ENCODE peak calls at places on chromosomes 1 and 21, in five cellular contexts. One of them, this sample, is unnamed. For H3K27me3, the result is how much of the 10 kb centered on the place peaks cover.

GRCh38 chr1:94273111-94273510 is 35.7 kb upstream of the ARHGAP29 start:
- DNase-seq in adrenal gland: no peak
- DNase-seq in prostate gland: no peak
- DNase-seq in BE2C: no peak
- DNase-seq in neuronal stem cell: no peak
- DNase-seq in this sample: no peak

GRCh38 chr1:36304970-36305914 is 926 bp upstream of the SH3D21 start:
- DNase-seq in prostate gland: no peak
- DNase-seq in adrenal gland: no peak
- DNase-seq in neuronal stem cell: no peak
- DNase-seq in BE2C: no peak
- DNase-seq in this sample: no peak

GRCh38 chr21:28761709-28762356 is 230.8 kb downstream of the LTN1 start:
- DNase-seq in prostate gland: no peak
- DNase-seq in neuronal stem cell: no peak
- DNase-seq in BE2C: no peak
- DNase-seq in adrenal gland: no peak
- DNase-seq in this sample: no peak

GRCh38 chr1:224435318-224435763 is 744 bp upstream of the WDR26 start:
- DNase-seq in neuronal stem cell: no peak
- DNase-seq in BE2C: no peak
- DNase-seq in adrenal gland: no peak
- DNase-seq in prostate gland: peak
- DNase-seq in this sample: no peak

GRCh38 chr1:18505666-18506065 is 24.9 kb downstream of the KLHDC7A start:
- DNase-seq in neuronal stem cell: no peak
- DNase-seq in adrenal gland: no peak
- DNase-seq in prostate gland: no peak
- DNase-seq in BE2C: no peak
- DNase-seq in this sample: no peak

GRCh38 chr1:3677411-3677944 is 25.2 kb downstream of the TP73 start:
- DNase-seq in neuronal stem cell: no peak
- DNase-seq in prostate gland: no peak
- DNase-seq in BE2C: no peak
- DNase-seq in adrenal gland: no peak
- DNase-seq in this sample: no peak

GRCh38 chr1:47519491-47519890 is 81.6 kb downstream of the FOXD2 start:
- DNase-seq in adrenal gland: peak
- DNase-seq in prostate gland: no peak
- DNase-seq in neuronal stem cell: no peak
- DNase-seq in BE2C: no peak
- DNase-seq in this sample: no peak

GRCh38 chr1:234512376-234512965 is 33.5 kb upstream of the TARBP1 start:
- DNase-seq in adrenal gland: no peak
- DNase-seq in neuronal stem cell: no peak
- DNase-seq in BE2C: no peak
- DNase-seq in prostate gland: no peak
- DNase-seq in this sample: no peak

GRCh38 chr1:194369622-194370021 is 1183.2 kb upstream of the B3GALT2 start:
- DNase-seq in adrenal gland: no peak
- DNase-seq in BE2C: no peak
- DNase-seq in prostate gland: no peak
- DNase-seq in neuronal stem cell: no peak
- DNase-seq in this sample: no peak

GRCh38 chr21:34944015-34944755 is 104.9 kb downstream of the RUNX1 start:
- DNase-seq in prostate gland: no peak
- DNase-seq in adrenal gland: no peak
- DNase-seq in BE2C: no peak
- DNase-seq in neuronal stem cell: no peak
- DNase-seq in this sample: no peak

GRCh38 chr1:147072371-147073061 is 99.8 kb downstream of the PRKAB2 start:
- DNase-seq in adrenal gland: peak
- DNase-seq in prostate gland: no peak
- DNase-seq in BE2C: no peak
- DNase-seq in neuronal stem cell: no peak
- DNase-seq in this sample: peak

GRCh38 chr1:2821373-2821955 is 20.0 kb upstream of the TTC34 start:
- DNase-seq in prostate gland: no peak
- DNase-seq in BE2C: no peak
- DNase-seq in adrenal gland: no peak
- DNase-seq in neuronal stem cell: no peak
- DNase-seq in this sample: no peak

GRCh38 chr21:32412162-32412997 is at the start of gene EVA1C:
- DNase-seq in adrenal gland: peak
- DNase-seq in neuronal stem cell: no peak
- DNase-seq in prostate gland: peak
- DNase-seq in BE2C: peak
- DNase-seq in this sample: peak

GRCh38 chr1:172895050-172895460 is 155.7 kb downstream of the TNFSF18 start:
- DNase-seq in prostate gland: no peak
- DNase-seq in neuronal stem cell: no peak
- DNase-seq in BE2C: no peak
- DNase-seq in adrenal gland: no peak
- DNase-seq in this sample: no peak

GRCh38 chr21:45352621-45353125 is 52.3 kb upstream of the COL18A1 start:
- DNase-seq in adrenal gland: no peak
- DNase-seq in BE2C: no peak
- DNase-seq in neuronal stem cell: no peak
- DNase-seq in prostate gland: no peak
- DNase-seq in this sample: no peak

GRCh38 chr1:31660871-31661455 is 16.3 kb upstream of the PEF1 start:
- DNase-seq in neuronal stem cell: no peak
- DNase-seq in prostate gland: no peak
- DNase-seq in adrenal gland: no peak
- DNase-seq in BE2C: no peak
- DNase-seq in this sample: no peak

GRCh38 chr1:10852486-10852885 is 56.0 kb upstream of the CASZ1 start:
- DNase-seq in adrenal gland: no peak
- DNase-seq in neuronal stem cell: no peak
- DNase-seq in prostate gland: no peak
- DNase-seq in BE2C: no peak
- DNase-seq in this sample: no peak

GRCh38 chr1:3824650-3825049 is 28.4 kb upstream of the LRRC47 start:
- DNase-seq in prostate gland: no peak
- DNase-seq in BE2C: no peak
- DNase-seq in adrenal gland: no peak
- DNase-seq in neuronal stem cell: no peak
- DNase-seq in this sample: no peak

GRCh38 chr1:8598783-8599182 is 218.7 kb downstream of the RERE start:
- DNase-seq in adrenal gland: no peak
- DNase-seq in neuronal stem cell: no peak
- DNase-seq in BE2C: peak
- DNase-seq in prostate gland: no peak
- DNase-seq in this sample: peak

GRCh38 chr1:224747578-224747977 is 131.5 kb downstream of the CNIH3 start:
- DNase-seq in prostate gland: no peak
- DNase-seq in BE2C: peak
- DNase-seq in neuronal stem cell: no peak
- DNase-seq in adrenal gland: no peak
- DNase-seq in this sample: no peak

GRCh38 chr1:226661965-226662364 is 77.1 kb downstream of the ITPKB start:
- DNase-seq in neuronal stem cell: no peak
- DNase-seq in prostate gland: no peak
- DNase-seq in adrenal gland: no peak
- DNase-seq in BE2C: peak
- DNase-seq in this sample: peak

GRCh38 chr21:23401278-23401677 is 2206.0 kb downstream of the MRPL39 start:
- DNase-seq in prostate gland: no peak
- DNase-seq in BE2C: peak
- DNase-seq in adrenal gland: no peak
- DNase-seq in neuronal stem cell: no peak
- DNase-seq in this sample: peak

GRCh38 chr1:171754381-171754705 is 12.5 kb upstream of the VAMP4 start:
- DNase-seq in neuronal stem cell: no peak
- DNase-seq in adrenal gland: no peak
- DNase-seq in BE2C: no peak
- DNase-seq in prostate gland: no peak
- DNase-seq in this sample: peak

GRCh38 chr1:53506355-53507050 is 47.3 kb downstream of the DMRTB1 start:
- DNase-seq in BE2C: no peak
- DNase-seq in adrenal gland: no peak
- DNase-seq in neuronal stem cell: no peak
- DNase-seq in prostate gland: no peak
- DNase-seq in this sample: no peak

GRCh38 chr1:165389609-165390008 is 33.1 kb upstream of the LMX1A start:
- DNase-seq in prostate gland: no peak
- DNase-seq in BE2C: no peak
- DNase-seq in neuronal stem cell: no peak
- DNase-seq in adrenal gland: no peak
- DNase-seq in this sample: no peak
- H3K27me3 ChIP-seq in prostate gland: under half
- H3K27me3 ChIP-seq in BE2C: under half
- H3K27me3 ChIP-seq in neuronal stem cell: under half
- H3K27me3 ChIP-seq in adrenal gland: under half
- H3K27me3 ChIP-seq in this sample: half or more

GRCh38 chr1:34176830-34177613 is at the start of gene C1orf94:
- DNase-seq in prostate gland: no peak
- DNase-seq in BE2C: no peak
- DNase-seq in neuronal stem cell: no peak
- DNase-seq in adrenal gland: no peak
- DNase-seq in this sample: no peak
- H3K27me3 ChIP-seq in prostate gland: under half
- H3K27me3 ChIP-seq in BE2C: under half
- H3K27me3 ChIP-seq in neuronal stem cell: under half
- H3K27me3 ChIP-seq in adrenal gland: under half
- H3K27me3 ChIP-seq in this sample: under half

GRCh38 chr1:58721247-58721820 is 21.5 kb upstream of the MYSM1 start:
- DNase-seq in adrenal gland: no peak
- DNase-seq in prostate gland: no peak
- DNase-seq in neuronal stem cell: no peak
- DNase-seq in BE2C: no peak
- DNase-seq in this sample: no peak
- H3K27me3 ChIP-seq in adrenal gland: under half
- H3K27me3 ChIP-seq in prostate gland: under half
- H3K27me3 ChIP-seq in neuronal stem cell: under half
- H3K27me3 ChIP-seq in BE2C: under half
- H3K27me3 ChIP-seq in this sample: under half

GRCh38 chr1:12762766-12763165 is 10.8 kb upstream of the PRAMEF12 start:
- DNase-seq in BE2C: no peak
- DNase-seq in adrenal gland: no peak
- DNase-seq in neuronal stem cell: no peak
- DNase-seq in prostate gland: no peak
- DNase-seq in this sample: no peak
- H3K27me3 ChIP-seq in BE2C: under half
- H3K27me3 ChIP-seq in adrenal gland: under half
- H3K27me3 ChIP-seq in neuronal stem cell: under half
- H3K27me3 ChIP-seq in prostate gland: under half
- H3K27me3 ChIP-seq in this sample: under half

DNA sequence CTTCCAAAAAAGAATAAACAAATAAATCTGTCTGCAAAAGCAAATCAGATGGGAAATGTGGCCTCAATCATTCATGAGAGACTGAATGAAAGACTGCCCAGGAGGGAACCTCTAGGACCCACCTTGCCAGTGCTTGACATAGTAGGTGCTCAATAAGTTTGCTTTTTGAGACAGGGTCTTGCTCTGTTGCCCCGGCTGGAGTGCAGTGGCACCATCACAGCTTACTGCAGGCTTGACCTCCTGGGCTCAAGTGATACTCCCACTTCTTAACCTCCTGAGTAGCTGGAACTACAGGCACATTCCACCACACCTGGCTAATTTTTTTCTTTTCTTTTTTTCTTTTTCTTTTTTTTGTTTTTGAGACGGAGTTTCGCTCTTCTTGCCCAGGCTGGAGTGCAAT is 40.3 kb upstream of the CCSAP start:
- DNase-seq in adrenal gland: no peak
- DNase-seq in neuronal stem cell: no peak
- DNase-seq in prostate gland: no peak
- DNase-seq in BE2C: no peak
- DNase-seq in this sample: no peak
- H3K27me3 ChIP-seq in adrenal gland: under half
- H3K27me3 ChIP-seq in neuronal stem cell: under half
- H3K27me3 ChIP-seq in prostate gland: under half
- H3K27me3 ChIP-seq in BE2C: under half
- H3K27me3 ChIP-seq in this sample: under half

GRCh38 chr1:1247341-1247913 is 905 bp upstream of the C1QTNF12 start:
- DNase-seq in prostate gland: no peak
- DNase-seq in BE2C: no peak
- DNase-seq in adrenal gland: no peak
- DNase-seq in neuronal stem cell: no peak
- DNase-seq in this sample: no peak
- H3K27me3 ChIP-seq in prostate gland: under half
- H3K27me3 ChIP-seq in BE2C: under half
- H3K27me3 ChIP-seq in adrenal gland: under half
- H3K27me3 ChIP-seq in neuronal stem cell: under half
- H3K27me3 ChIP-seq in this sample: under half

DNA sequence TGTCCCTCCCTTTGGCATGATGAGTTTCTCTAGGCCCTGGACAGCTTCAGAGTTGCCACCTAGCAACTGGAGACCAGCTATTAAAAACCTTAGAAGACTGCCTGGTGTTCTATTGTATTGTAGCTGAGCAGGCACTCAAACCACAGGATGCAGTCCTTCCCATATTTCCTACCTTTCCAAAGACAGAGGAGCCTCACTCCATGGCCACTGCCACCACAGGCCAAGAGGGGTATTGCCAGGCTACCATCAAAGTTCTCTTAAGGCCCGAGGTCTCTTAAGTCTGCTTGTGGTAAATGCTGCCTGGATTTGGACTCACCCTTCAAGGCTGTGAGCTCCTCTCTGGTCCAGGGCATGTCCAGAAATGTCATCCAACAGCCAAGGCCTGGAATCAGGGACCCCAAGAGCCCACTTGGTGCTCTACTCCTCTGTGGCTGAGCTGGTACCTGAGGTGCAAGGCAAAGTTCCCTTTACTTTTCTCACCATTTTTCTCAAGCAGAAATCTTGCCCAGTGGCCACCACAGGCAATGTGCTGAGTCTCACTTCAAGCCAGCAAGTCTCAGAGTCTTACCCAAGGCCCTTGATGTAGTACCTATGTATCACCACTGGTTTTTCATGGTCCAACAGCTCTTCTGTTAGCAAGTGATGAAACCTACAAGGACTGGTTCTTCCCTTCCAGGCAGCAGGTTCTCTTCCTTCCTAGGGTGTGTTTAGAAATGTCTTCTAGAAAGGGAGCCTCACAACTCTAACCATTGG is 269.4 kb downstream of the AMY1C start:
- DNase-seq in BE2C: no peak
- DNase-seq in prostate gland: no peak
- DNase-seq in adrenal gland: no peak
- DNase-seq in neuronal stem cell: no peak
- DNase-seq in this sample: no peak
- H3K27me3 ChIP-seq in BE2C: under half
- H3K27me3 ChIP-seq in prostate gland: under half
- H3K27me3 ChIP-seq in adrenal gland: under half
- H3K27me3 ChIP-seq in neuronal stem cell: under half
- H3K27me3 ChIP-seq in this sample: under half

This sample was measured in cardiac muscle cell.